ENCODE peak calls at places on chromosomes 16 and 17, in ten cellular contexts. H is gastrocnemius medialis, C is HFF-Myc, D is upper lobe of right lung, J is cardiac muscle cell, F is RWPE1, I is body of pancreas, G is adrenal gland, U is GM23338, B is WERI-Rb-1. A is an unnamed sample.

GRCh38 chr17:41666336-41666680 is 22.4 kb upstream of the EIF1 start:
- DNase-seq in H (no peak), C (no peak), D (peak), J (no peak), F (no peak), I (peak), G (peak), U (peak), B (peak), A (no peak)

GRCh38 chr16:59412275-59412841 is 678.2 kb upstream of the GOT2 start:
- DNase-seq in H (no peak), C (no peak), D (no peak), J (peak), F (peak), I (no peak), G (no peak), U (peak), B (peak), A (no peak)

GRCh38 chr16:47234-47633 is 6.2 kb downstream of the POLR3K start:
- DNase-seq in H (no peak), C (no peak), D (no peak), J (no peak), F (no peak), I (no peak), G (no peak), U (no peak), B (no peak), A (no peak)

GRCh38 chr17:82830249-82830661 is 9.6 kb downstream of the ZNF750 start:
- DNase-seq in H (no peak), C (no peak), D (no peak), J (no peak), F (no peak), I (peak), G (no peak), U (no peak), B (no peak), A (no peak)

GRCh38 chr17:31653710-31654109 is 205.3 kb downstream of the COPRS start:
- DNase-seq in H (no peak), C (no peak), D (no peak), J (no peak), F (no peak), I (no peak), G (no peak), U (no peak), B (no peak), A (no peak)

GRCh38 chr17:17765359-17765758 is 71.4 kb downstream of the SREBF1 start:
- DNase-seq in H (no peak), C (no peak), D (no peak), J (no peak), F (no peak), I (no peak), G (no peak), U (no peak), B (no peak), A (no peak)

GRCh38 chr17:42953669-42954068 is 10.6 kb downstream of the AARSD1 start:
- DNase-seq in H (no peak), C (no peak), D (no peak), J (no peak), F (no peak), I (peak), G (no peak), U (no peak), B (no peak), A (no peak)

GRCh38 chr17:73879987-73880386 is 235.7 kb upstream of the SDK2 start:
- DNase-seq in H (no peak), C (no peak), D (no peak), J (no peak), F (peak), I (no peak), G (no peak), U (no peak), B (no peak), A (no peak)

GRCh38 chr16:50562657-50563056 is 14.5 kb downstream of the NKD1 start:
- DNase-seq in H (no peak), C (no peak), D (no peak), J (no peak), F (no peak), I (no peak), G (no peak), U (no peak), B (no peak), A (no peak)

DNA sequence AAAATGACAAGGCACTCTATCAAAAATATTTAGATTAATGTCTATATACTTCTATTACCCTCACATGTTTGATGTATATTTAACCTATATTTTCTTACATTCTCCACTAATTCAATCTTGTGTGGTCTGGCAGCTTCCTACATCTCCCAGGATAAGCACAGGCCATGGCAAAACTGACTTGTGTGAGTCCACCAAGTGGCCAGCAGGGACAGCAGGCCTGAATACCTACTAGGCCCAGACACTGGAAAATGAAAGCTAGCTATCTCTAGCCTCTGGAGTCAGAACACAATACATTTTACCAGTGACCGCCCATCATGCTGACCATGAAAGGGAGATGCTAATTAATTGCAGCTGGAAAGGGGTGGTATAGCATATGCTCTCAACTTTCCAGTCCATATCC is 132.3 kb downstream of the PCTP start:
- DNase-seq in H (no peak), C (no peak), D (no peak), J (peak), F (no peak), I (no peak), G (no peak), U (peak), B (no peak), A (no peak)
- TF ChIP-seq CTCF in H (no peak), C (no peak), D (no peak), J (no peak), F (no peak), I (no peak), G (no peak), U (peak), B (peak), A (peak)

GRCh38 chr17:77225246-77225645 is 84.5 kb downstream of the SEC14L1 start:
- DNase-seq in H (no peak), C (no peak), D (no peak), J (no peak), F (no peak), I (no peak), G (no peak), U (no peak), B (no peak), A (no peak)
- TF ChIP-seq CTCF in H (no peak), C (no peak), D (no peak), J (no peak), F (no peak), I (no peak), G (no peak), U (no peak), B (no peak), A (no peak)

DNA sequence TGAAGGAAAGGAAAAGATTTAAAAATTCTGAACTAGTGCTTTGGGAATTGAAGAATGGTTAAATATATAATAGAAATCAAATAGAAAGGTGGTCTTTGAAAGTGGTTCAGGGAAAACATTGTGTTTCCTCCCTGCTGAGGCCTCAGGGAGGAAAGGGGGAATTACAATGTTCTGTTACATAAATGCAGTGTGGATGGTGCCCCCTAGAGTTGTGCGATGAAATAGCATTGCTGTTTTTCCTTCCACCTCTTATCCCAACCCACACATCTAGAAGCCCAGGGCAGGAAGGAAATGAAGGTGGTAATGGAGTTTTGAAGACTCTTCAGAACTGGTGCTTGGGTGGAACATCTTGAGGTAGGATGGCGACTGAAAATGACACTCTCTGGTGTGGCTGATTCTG is 6.4 kb upstream of the TOX3 start:
- DNase-seq in H (no peak), C (no peak), D (no peak), J (no peak), F (no peak), I (no peak), G (no peak), U (peak), B (no peak), A (no peak)
- TF ChIP-seq CTCF in H (no peak), C (peak), D (no peak), J (no peak), F (no peak), I (no peak), G (no peak), U (peak), B (peak), A (peak)

GRCh38 chr17:9522074-9522473 is 53.5 kb downstream of the STX8 start:
- DNase-seq in H (no peak), C (peak), D (no peak), J (peak), F (peak), I (no peak), G (peak), U (peak), B (peak), A (no peak)
- TF ChIP-seq CTCF in H (peak), C (peak), D (peak), J (peak), F (peak), I (peak), G (peak), U (peak), B (peak), A (peak)

GRCh38 chr16:72195609-72196008 is 23.7 kb upstream of the PMFBP1 start:
- DNase-seq in H (no peak), C (no peak), D (no peak), J (peak), F (no peak), I (no peak), G (no peak), U (peak), B (no peak), A (no peak)
- TF ChIP-seq CTCF in H (no peak), C (peak), D (no peak), J (no peak), F (no peak), I (no peak), G (no peak), U (peak), B (peak), A (peak)

DNA sequence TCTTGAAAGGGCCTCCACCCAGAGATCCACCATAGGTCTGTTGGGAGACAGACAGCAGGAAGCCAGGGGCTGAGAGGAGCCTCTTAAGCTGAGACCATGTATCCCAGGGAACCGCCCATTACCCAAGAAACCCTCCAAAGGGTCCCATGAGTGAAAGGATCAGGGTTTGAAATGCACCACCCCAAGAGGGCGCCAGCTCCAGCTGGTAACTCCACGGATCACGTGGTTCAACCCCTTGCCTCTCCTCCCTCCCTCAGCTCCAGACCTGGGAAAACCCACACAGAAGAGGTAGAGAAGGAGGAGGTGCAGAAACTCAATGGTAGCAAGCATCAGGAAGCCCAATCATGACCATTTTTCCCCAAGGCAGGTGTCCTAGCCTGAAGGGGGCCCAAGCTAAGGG is 148.7 kb downstream of the AIPL1 start:
- DNase-seq in H (no peak), C (no peak), D (no peak), J (no peak), F (no peak), I (no peak), G (no peak), U (peak), B (no peak), A (no peak)
- TF ChIP-seq CTCF in H (no peak), C (no peak), D (no peak), J (no peak), F (no peak), I (no peak), G (no peak), U (peak), B (peak), A (no peak)

GRCh38 chr16:56195151-56195550 is 3.9 kb downstream of the GNAO1 start:
- DNase-seq in H (no peak), C (no peak), D (no peak), J (no peak), F (no peak), I (no peak), G (no peak), U (no peak), B (no peak), A (no peak)
- TF ChIP-seq CTCF in H (no peak), C (no peak), D (no peak), J (no peak), F (no peak), I (no peak), G (no peak), U (no peak), B (no peak), A (no peak)

GRCh38 chr17:6046431-6046830 is 23.7 kb upstream of the WSCD1 start:
- DNase-seq in H (no peak), C (no peak), D (no peak), J (no peak), F (no peak), I (no peak), G (no peak), U (no peak), B (no peak), A (no peak)
- TF ChIP-seq CTCF in H (no peak), C (no peak), D (no peak), J (no peak), F (no peak), I (no peak), G (no peak), U (no peak), B (no peak), A (no peak)

DNA sequence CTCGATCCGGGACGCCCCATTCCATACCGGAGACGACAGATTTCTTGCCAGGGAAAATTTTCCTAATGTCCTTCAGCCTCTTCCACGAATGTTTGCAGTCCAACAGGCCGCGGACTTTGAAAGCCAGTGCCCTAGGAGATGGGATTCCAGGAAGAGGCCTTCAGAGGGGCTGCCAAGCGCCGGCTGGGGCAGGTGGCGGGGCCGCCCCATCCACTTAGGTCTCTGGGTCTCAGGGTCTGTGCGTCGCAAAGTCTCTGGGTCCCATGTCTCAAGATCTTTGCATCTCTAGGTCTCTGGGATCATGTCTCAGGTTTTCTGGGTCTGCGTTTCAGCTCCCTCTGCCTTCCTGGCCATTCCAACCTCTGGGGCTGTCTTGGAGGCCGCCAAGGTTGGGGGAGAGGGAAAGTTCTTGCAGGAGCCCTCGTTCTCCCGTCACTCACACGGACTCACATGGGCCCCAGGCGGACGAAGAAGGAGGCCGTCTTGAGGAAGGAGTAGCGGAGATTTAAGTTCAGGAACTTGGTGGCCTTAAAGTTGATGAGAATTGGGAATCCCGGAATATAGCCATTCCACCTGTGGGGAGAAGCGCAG is 7.2 kb downstream of the ALOX12B start:
- DNase-seq in H (no peak), C (no peak), D (no peak), J (no peak), F (no peak), I (no peak), G (no peak), U (peak), B (no peak), A (no peak)
- TF ChIP-seq CTCF in H (no peak), C (no peak), D (no peak), J (no peak), F (peak), I (no peak), G (no peak), U (no peak), B (no peak), A (no peak)

GRCh38 chr17:11282586-11282985 is 41.6 kb downstream of the SHISA6 start:
- DNase-seq in H (no peak), C (no peak), D (no peak), J (no peak), F (no peak), I (no peak), G (no peak), U (no peak), B (no peak), A (no peak)

GRCh38 chr17:11287791-11288190 is 46.8 kb downstream of the SHISA6 start:
- DNase-seq in H (no peak), C (no peak), D (no peak), J (no peak), F (no peak), I (no peak), G (no peak), U (no peak), B (no peak), A (no peak)

GRCh38 chr17:11290814-11291213 is 49.8 kb downstream of the SHISA6 start:
- DNase-seq in H (no peak), C (no peak), D (no peak), J (no peak), F (no peak), I (no peak), G (no peak), U (no peak), B (no peak), A (no peak)

GRCh38 chr17:11284811-11285210 is 43.8 kb downstream of the SHISA6 start:
- DNase-seq in H (no peak), C (no peak), D (no peak), J (no peak), F (no peak), I (no peak), G (no peak), U (no peak), B (no peak), A (no peak)

GRCh38 chr17:11285946-11286345 is 44.9 kb downstream of the SHISA6 start:
- DNase-seq in H (no peak), C (no peak), D (no peak), J (no peak), F (no peak), I (no peak), G (no peak), U (no peak), B (no peak), A (no peak)
- TF ChIP-seq CTCF in H (no peak), C (no peak), D (no peak), J (no peak), F (no peak), I (no peak), G (no peak), U (no peak), B (no peak), A (no peak)